ENCODE peak calls at places on chromosomes 6 and 20, in six cellular contexts. One of them, this sample, is unnamed.

GRCh38 chr20:25090492-25091429 is 8.8 kb upstream of the VSX1 start:
- DNase-seq in WERI-Rb-1: no peak
- DNase-seq in IMR-90: no peak
- DNase-seq in heart left ventricle: no peak
- DNase-seq in astrocyte of the spinal cord: no peak
- DNase-seq in mesothelial cell of epicardium: no peak
- DNase-seq in this sample: no peak

GRCh38 chr20:61972910-61973508 is 92.7 kb downstream of the TAF4 start:
- DNase-seq in WERI-Rb-1: no peak
- DNase-seq in IMR-90: no peak
- DNase-seq in heart left ventricle: no peak
- DNase-seq in astrocyte of the spinal cord: no peak
- DNase-seq in mesothelial cell of epicardium: no peak
- DNase-seq in this sample: no peak

GRCh38 chr6:13384966-13385365 is 56.6 kb upstream of the TBC1D7 start:
- DNase-seq in WERI-Rb-1: no peak
- DNase-seq in IMR-90: no peak
- DNase-seq in heart left ventricle: no peak
- DNase-seq in astrocyte of the spinal cord: no peak
- DNase-seq in mesothelial cell of epicardium: no peak
- DNase-seq in this sample: no peak

GRCh38 chr6:91020741-91021140 is 433.9 kb upstream of the MAP3K7 start:
- DNase-seq in WERI-Rb-1: no peak
- DNase-seq in IMR-90: no peak
- DNase-seq in heart left ventricle: no peak
- DNase-seq in astrocyte of the spinal cord: no peak
- DNase-seq in mesothelial cell of epicardium: no peak
- DNase-seq in this sample: peak; percentile 28

GRCh38 chr6:158131926-158132325 is 36.1 kb downstream of the SERAC1 start:
- DNase-seq in WERI-Rb-1: peak; percentile 39
- DNase-seq in IMR-90: peak; percentile 34
- DNase-seq in heart left ventricle: no peak
- DNase-seq in astrocyte of the spinal cord: no peak
- DNase-seq in mesothelial cell of epicardium: no peak
- DNase-seq in this sample: peak; percentile 38

GRCh38 chr20:23248524-23248923 is 102.1 kb upstream of the NXT1 start:
- DNase-seq in WERI-Rb-1: no peak
- DNase-seq in IMR-90: no peak
- DNase-seq in heart left ventricle: no peak
- DNase-seq in astrocyte of the spinal cord: peak; percentile 13
- DNase-seq in mesothelial cell of epicardium: no peak
- DNase-seq in this sample: no peak

GRCh38 chr20:17611290-17611539 is 41.3 kb downstream of the DSTN start:
- DNase-seq in WERI-Rb-1: no peak
- DNase-seq in IMR-90: no peak
- DNase-seq in heart left ventricle: no peak
- DNase-seq in astrocyte of the spinal cord: no peak
- DNase-seq in mesothelial cell of epicardium: no peak
- DNase-seq in this sample: no peak

GRCh38 chr6:36334832-36335459 is 1.7 kb downstream of the BNIP5 start:
- DNase-seq in WERI-Rb-1: no peak
- DNase-seq in IMR-90: no peak
- DNase-seq in heart left ventricle: no peak
- DNase-seq in astrocyte of the spinal cord: no peak
- DNase-seq in mesothelial cell of epicardium: no peak
- DNase-seq in this sample: no peak

GRCh38 chr6:47465117-47465516 is 12.5 kb upstream of the CD2AP start:
- DNase-seq in WERI-Rb-1: no peak
- DNase-seq in IMR-90: no peak
- DNase-seq in heart left ventricle: no peak
- DNase-seq in astrocyte of the spinal cord: no peak
- DNase-seq in mesothelial cell of epicardium: no peak
- DNase-seq in this sample: no peak

GRCh38 chr20:38855356-38855755 is 49.9 kb downstream of the PPP1R16B start:
- DNase-seq in WERI-Rb-1: no peak
- DNase-seq in IMR-90: peak; percentile 35
- DNase-seq in heart left ventricle: no peak
- DNase-seq in astrocyte of the spinal cord: no peak
- DNase-seq in mesothelial cell of epicardium: no peak
- DNase-seq in this sample: no peak

GRCh38 chr20:15406072-15406471 is 1068.7 kb upstream of the FLRT3 start:
- DNase-seq in WERI-Rb-1: no peak
- DNase-seq in IMR-90: no peak
- DNase-seq in heart left ventricle: no peak
- DNase-seq in astrocyte of the spinal cord: no peak
- DNase-seq in mesothelial cell of epicardium: no peak
- DNase-seq in this sample: no peak

GRCh38 chr20:42186337-42186736 is 568.2 kb upstream of the CHD6 start:
- DNase-seq in WERI-Rb-1: no peak
- DNase-seq in IMR-90: no peak
- DNase-seq in heart left ventricle: no peak
- DNase-seq in astrocyte of the spinal cord: no peak
- DNase-seq in mesothelial cell of epicardium: no peak
- DNase-seq in this sample: no peak

GRCh38 chr20:42192321-42192720 is 574.1 kb upstream of the CHD6 start:
- DNase-seq in WERI-Rb-1: no peak
- DNase-seq in IMR-90: no peak
- DNase-seq in heart left ventricle: no peak
- DNase-seq in astrocyte of the spinal cord: no peak
- DNase-seq in mesothelial cell of epicardium: no peak
- DNase-seq in this sample: no peak

GRCh38 chr20:42191140-42191860 is 573.1 kb upstream of the CHD6 start:
- DNase-seq in WERI-Rb-1: peak; percentile 24
- DNase-seq in IMR-90: no peak
- DNase-seq in heart left ventricle: no peak
- DNase-seq in astrocyte of the spinal cord: no peak
- DNase-seq in mesothelial cell of epicardium: no peak
- DNase-seq in this sample: no peak

GRCh38 chr20:42193119-42193518 is 574.9 kb upstream of the CHD6 start:
- DNase-seq in WERI-Rb-1: no peak
- DNase-seq in IMR-90: no peak
- DNase-seq in heart left ventricle: no peak
- DNase-seq in astrocyte of the spinal cord: no peak
- DNase-seq in mesothelial cell of epicardium: no peak
- DNase-seq in this sample: no peak

DNA sequence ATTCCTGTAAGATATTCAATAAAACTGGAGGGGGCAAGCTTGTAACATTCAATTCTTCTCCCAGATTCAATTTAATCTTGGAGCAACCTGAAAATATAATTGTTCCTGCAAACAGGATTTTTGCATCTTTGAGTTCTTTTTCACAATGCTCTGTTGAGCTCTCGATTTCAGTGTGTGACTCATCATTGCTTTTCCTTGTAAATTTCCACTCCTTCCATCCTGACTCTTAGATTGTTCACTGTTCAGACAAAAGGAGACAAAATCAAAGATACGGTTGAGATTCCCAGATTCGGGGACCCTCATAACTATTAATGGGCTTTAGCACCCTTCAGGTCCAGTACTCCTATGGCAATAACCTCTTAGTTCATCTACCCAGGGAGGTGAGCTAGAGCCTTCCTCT is 571.9 kb upstream of the CHD6 start:
- DNase-seq in WERI-Rb-1: no peak
- DNase-seq in IMR-90: no peak
- DNase-seq in heart left ventricle: no peak
- DNase-seq in astrocyte of the spinal cord: no peak
- DNase-seq in mesothelial cell of epicardium: no peak
- DNase-seq in this sample: no peak
- TF ChIP-seq CTCF in WERI-Rb-1: no peak
- TF ChIP-seq CTCF in IMR-90: no peak
- TF ChIP-seq CTCF in heart left ventricle: no peak
- TF ChIP-seq CTCF in astrocyte of the spinal cord: no peak
- TF ChIP-seq CTCF in mesothelial cell of epicardium: no peak
- TF ChIP-seq CTCF in this sample: no peak

GRCh38 chr6:4250645-4251044 is 115.3 kb upstream of the ECI2 start:
- DNase-seq in WERI-Rb-1: no peak
- DNase-seq in IMR-90: no peak
- DNase-seq in heart left ventricle: no peak
- DNase-seq in astrocyte of the spinal cord: no peak
- DNase-seq in mesothelial cell of epicardium: no peak
- DNase-seq in this sample: no peak

GRCh38 chr6:4258733-4259132 is 123.4 kb upstream of the ECI2 start:
- DNase-seq in WERI-Rb-1: no peak
- DNase-seq in IMR-90: no peak
- DNase-seq in heart left ventricle: no peak
- DNase-seq in astrocyte of the spinal cord: no peak
- DNase-seq in mesothelial cell of epicardium: no peak
- DNase-seq in this sample: no peak

GRCh38 chr6:4256969-4257368 is 121.6 kb upstream of the ECI2 start:
- DNase-seq in WERI-Rb-1: no peak
- DNase-seq in IMR-90: peak; percentile 34
- DNase-seq in heart left ventricle: no peak
- DNase-seq in astrocyte of the spinal cord: no peak
- DNase-seq in mesothelial cell of epicardium: no peak
- DNase-seq in this sample: no peak

GRCh38 chr6:4259391-4259790 is 124.0 kb upstream of the ECI2 start:
- DNase-seq in WERI-Rb-1: no peak
- DNase-seq in IMR-90: no peak
- DNase-seq in heart left ventricle: no peak
- DNase-seq in astrocyte of the spinal cord: no peak
- DNase-seq in mesothelial cell of epicardium: no peak
- DNase-seq in this sample: no peak

DNA sequence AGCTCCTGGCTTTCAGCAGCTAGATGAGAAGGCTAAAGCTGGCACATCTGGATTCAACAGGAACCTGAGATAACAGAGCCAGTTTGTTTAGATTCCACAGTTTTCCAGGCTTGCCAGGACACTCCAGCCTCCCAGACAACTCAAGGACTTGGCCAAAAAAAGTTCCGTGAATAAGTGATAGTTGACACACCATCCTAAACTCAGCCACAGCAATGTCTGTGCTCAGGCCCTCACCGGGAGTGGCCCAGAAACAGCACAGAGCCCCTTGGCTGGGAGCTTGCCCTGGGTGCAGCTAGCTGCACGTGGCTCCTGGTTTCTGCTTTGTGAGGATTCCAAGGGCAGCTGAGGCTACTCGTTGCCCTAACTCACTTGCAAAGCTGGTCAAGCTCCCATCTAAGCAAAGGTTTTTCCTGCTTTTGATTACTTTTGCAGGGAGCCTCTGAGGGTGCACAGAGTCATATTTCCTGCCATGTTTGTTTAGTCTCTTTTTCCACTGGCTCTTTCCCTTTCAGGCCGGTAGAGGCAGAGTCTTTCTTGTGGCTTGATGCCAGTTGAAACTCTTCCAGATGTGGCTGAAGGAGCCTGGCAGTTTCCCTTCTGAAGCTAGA is 118.3 kb upstream of the ECI2 start:
- DNase-seq in WERI-Rb-1: no peak
- DNase-seq in IMR-90: peak; percentile 83
- DNase-seq in heart left ventricle: peak; percentile 67
- DNase-seq in astrocyte of the spinal cord: peak; percentile 81
- DNase-seq in mesothelial cell of epicardium: no peak
- DNase-seq in this sample: no peak
- TF ChIP-seq CTCF in WERI-Rb-1: no peak
- TF ChIP-seq CTCF in IMR-90: peak; percentile 69
- TF ChIP-seq CTCF in heart left ventricle: peak; percentile 32
- TF ChIP-seq CTCF in astrocyte of the spinal cord: peak; percentile 80
- TF ChIP-seq CTCF in mesothelial cell of epicardium: no peak
- TF ChIP-seq CTCF in this sample: no peak

GRCh38 chr6:163877877-163878639 is 463.5 kb downstream of the QKI start:
- DNase-seq in WERI-Rb-1: no peak
- DNase-seq in IMR-90: no peak
- DNase-seq in heart left ventricle: no peak
- DNase-seq in astrocyte of the spinal cord: no peak
- DNase-seq in mesothelial cell of epicardium: no peak
- DNase-seq in this sample: no peak

GRCh38 chr6:163867518-163868292 is 453.2 kb downstream of the QKI start:
- DNase-seq in WERI-Rb-1: no peak
- DNase-seq in IMR-90: no peak
- DNase-seq in heart left ventricle: no peak
- DNase-seq in astrocyte of the spinal cord: no peak
- DNase-seq in mesothelial cell of epicardium: no peak
- DNase-seq in this sample: no peak

GRCh38 chr6:163876391-163876790 is 461.9 kb downstream of the QKI start:
- DNase-seq in WERI-Rb-1: no peak
- DNase-seq in IMR-90: peak; percentile 57
- DNase-seq in heart left ventricle: no peak
- DNase-seq in astrocyte of the spinal cord: no peak
- DNase-seq in mesothelial cell of epicardium: no peak
- DNase-seq in this sample: no peak

DNA sequence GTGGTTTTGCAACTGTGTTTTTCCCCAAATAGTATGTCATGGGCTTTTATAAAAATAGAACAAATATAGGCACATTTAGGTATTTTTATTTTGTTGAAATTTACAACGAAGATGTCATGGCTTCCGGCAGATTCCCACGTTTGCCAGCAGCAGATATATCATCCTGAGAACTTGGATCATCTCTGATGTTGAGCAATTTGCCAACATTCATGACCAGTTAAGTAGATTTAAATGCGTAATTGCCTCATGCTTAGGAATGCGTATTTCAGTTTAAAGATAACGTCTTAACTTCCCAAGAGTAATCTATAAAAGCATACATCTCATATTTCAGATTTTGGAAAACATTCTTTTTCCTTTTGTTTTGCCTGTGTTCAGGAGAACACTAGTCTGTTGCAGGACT is 457.8 kb downstream of the QKI start:
- DNase-seq in WERI-Rb-1: no peak
- DNase-seq in IMR-90: peak; percentile 98
- DNase-seq in heart left ventricle: no peak
- DNase-seq in astrocyte of the spinal cord: peak; percentile 70
- DNase-seq in mesothelial cell of epicardium: no peak
- DNase-seq in this sample: no peak
- TF ChIP-seq CTCF in WERI-Rb-1: no peak
- TF ChIP-seq CTCF in IMR-90: no peak
- TF ChIP-seq CTCF in heart left ventricle: no peak
- TF ChIP-seq CTCF in astrocyte of the spinal cord: no peak
- TF ChIP-seq CTCF in mesothelial cell of epicardium: no peak
- TF ChIP-seq CTCF in this sample: no peak

GRCh38 chr6:3211681-3212080 is 15.8 kb downstream of the TUBB2B start:
- DNase-seq in WERI-Rb-1: no peak
- DNase-seq in IMR-90: no peak
- DNase-seq in heart left ventricle: no peak
- DNase-seq in astrocyte of the spinal cord: no peak
- DNase-seq in mesothelial cell of epicardium: no peak
- DNase-seq in this sample: no peak

GRCh38 chr6:3210024-3210610 is 17.3 kb downstream of the TUBB2B start:
- DNase-seq in WERI-Rb-1: no peak
- DNase-seq in IMR-90: peak; percentile 33
- DNase-seq in heart left ventricle: no peak
- DNase-seq in astrocyte of the spinal cord: no peak
- DNase-seq in mesothelial cell of epicardium: no peak
- DNase-seq in this sample: no peak

GRCh38 chr6:3213334-3213695 is 14.1 kb downstream of the TUBB2B start:
- DNase-seq in WERI-Rb-1: no peak
- DNase-seq in IMR-90: no peak
- DNase-seq in heart left ventricle: no peak
- DNase-seq in astrocyte of the spinal cord: no peak
- DNase-seq in mesothelial cell of epicardium: no peak
- DNase-seq in this sample: no peak

GRCh38 chr6:3214898-3215297 is 12.6 kb downstream of the TUBB2B start:
- DNase-seq in WERI-Rb-1: no peak
- DNase-seq in IMR-90: peak; percentile 72
- DNase-seq in heart left ventricle: no peak
- DNase-seq in astrocyte of the spinal cord: no peak
- DNase-seq in mesothelial cell of epicardium: no peak
- DNase-seq in this sample: no peak

DNA sequence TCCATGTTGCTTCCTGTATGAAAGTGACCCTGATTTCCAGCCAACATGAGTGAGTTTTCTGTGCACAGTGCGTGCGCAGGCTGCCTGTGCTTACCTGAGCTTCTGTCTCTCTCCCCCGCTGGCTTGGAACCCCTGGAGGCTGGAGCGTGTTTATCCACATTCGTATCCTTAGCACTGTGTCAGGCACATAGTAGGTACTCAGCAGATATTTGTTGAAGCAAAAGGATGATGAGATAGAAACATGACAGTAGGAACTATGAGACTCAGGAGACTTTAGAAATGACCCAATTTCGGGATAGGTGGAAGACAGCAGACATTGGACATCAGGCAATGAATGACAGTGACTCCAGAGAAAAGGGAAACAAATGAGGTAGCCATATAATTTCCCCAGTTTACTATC is 15.2 kb downstream of the TUBB2B start:
- DNase-seq in WERI-Rb-1: no peak
- DNase-seq in IMR-90: no peak
- DNase-seq in heart left ventricle: no peak
- DNase-seq in astrocyte of the spinal cord: no peak
- DNase-seq in mesothelial cell of epicardium: no peak
- DNase-seq in this sample: no peak
- TF ChIP-seq CTCF in WERI-Rb-1: no peak
- TF ChIP-seq CTCF in IMR-90: no peak
- TF ChIP-seq CTCF in heart left ventricle: no peak
- TF ChIP-seq CTCF in astrocyte of the spinal cord: no peak
- TF ChIP-seq CTCF in mesothelial cell of epicardium: no peak
- TF ChIP-seq CTCF in this sample: no peak

This sample was measured in GM13977.